ENCODE peak calls at places on chromosomes 12 and 14, in four cellular contexts. Y is IMR-90, H is esophagus squamous epithelium, F is heart left ventricle. C is an unnamed sample.

GRCh38 chr12:12405882-12406281 is 49.0 kb downstream of the BORCS5 start:
- DNase-seq in Y (no peak), H (no peak), F (no peak), C (peak; percentile 78)

GRCh38 chr12:91877022-91877421 is 268.6 kb downstream of the BTG1 start:
- DNase-seq in Y (peak; percentile 40), F (no peak), H (peak; percentile 9), C (peak; percentile 46)

GRCh38 chr14:63046339-63047268 is 1.3 kb upstream of the KCNH5 start:
- DNase-seq in Y (no peak), H (no peak), F (no peak), C (no peak)

GRCh38 chr14:64763801-64764511 is 59.7 kb downstream of the PLEKHG3 start:
- DNase-seq in Y (peak; percentile 55), H (no peak), F (peak; percentile 36), C (no peak)

GRCh38 chr12:9971158-9971557 is at the start of gene CLEC12A:
- DNase-seq in Y (no peak), F (no peak), H (no peak), C (no peak)

GRCh38 chr12:56255671-56256070 is 2.5 kb downstream of the ANKRD52 start:
- DNase-seq in Y (no peak), F (peak; percentile 7), H (no peak), C (no peak)

GRCh38 chr12:95130096-95130495 is 56.7 kb upstream of the NR2C1 start:
- DNase-seq in H (no peak), Y (peak; percentile 59), F (no peak), C (no peak)

GRCh38 chr12:57771271-57771872 is 533 bp downstream of the METTL1 start:
- DNase-seq in Y (peak; percentile 90), F (peak; percentile 93), H (peak; percentile 53), C (peak; percentile 86)

GRCh38 chr12:107235600-107235999 is 142.3 kb upstream of the CRY1 start:
- DNase-seq in F (no peak), Y (no peak), H (no peak), C (no peak)

GRCh38 chr12:112107306-112107705 is 1.3 kb downstream of the NAA25 start:
- DNase-seq in H (no peak), Y (no peak), F (no peak), C (no peak)

GRCh38 chr12:63764481-63764880 is 15.2 kb upstream of the RXYLT1 start:
- DNase-seq in H (no peak), Y (no peak), F (no peak), C (no peak)

GRCh38 chr12:65907465-65907864 is 83.2 kb downstream of the HMGA2 start:
- DNase-seq in Y (no peak), H (no peak), F (no peak), C (no peak)

GRCh38 chr12:106582264-106582591 is 576 bp upstream of the RFX4 start:
- DNase-seq in Y (no peak), F (no peak), H (no peak), C (no peak)

GRCh38 chr12:67630373-67631088 is 18.0 kb upstream of the DYRK2 start:
- DNase-seq in F (peak; percentile 47), H (peak; percentile 21), Y (no peak), C (peak; percentile 59)

GRCh38 chr12:27524839-27525238 is 833 bp downstream of the PPFIBP1 start:
- DNase-seq in H (no peak), F (no peak), Y (peak; percentile 41), C (peak; percentile 36)
- H3K4me1 ChIP-seq in H (peaks cover 14% of the 10 kb centered on the region), F (peaks cover 65% of the 10 kb centered on the region), Y (peaks cover 10% of the 10 kb centered on the region), C (peaks cover 5% of the 10 kb centered on the region)

GRCh38 chr12:1612196-1612595 is 16.8 kb upstream of the WNT5B start:
- DNase-seq in H (no peak), Y (no peak), F (no peak), C (no peak)
- H3K4me3 ChIP-seq in H (no peak overlapping the region), Y (peak overlapping the region; percentile 8), F (no peak overlapping the region), C (no peak overlapping the region)

DNA sequence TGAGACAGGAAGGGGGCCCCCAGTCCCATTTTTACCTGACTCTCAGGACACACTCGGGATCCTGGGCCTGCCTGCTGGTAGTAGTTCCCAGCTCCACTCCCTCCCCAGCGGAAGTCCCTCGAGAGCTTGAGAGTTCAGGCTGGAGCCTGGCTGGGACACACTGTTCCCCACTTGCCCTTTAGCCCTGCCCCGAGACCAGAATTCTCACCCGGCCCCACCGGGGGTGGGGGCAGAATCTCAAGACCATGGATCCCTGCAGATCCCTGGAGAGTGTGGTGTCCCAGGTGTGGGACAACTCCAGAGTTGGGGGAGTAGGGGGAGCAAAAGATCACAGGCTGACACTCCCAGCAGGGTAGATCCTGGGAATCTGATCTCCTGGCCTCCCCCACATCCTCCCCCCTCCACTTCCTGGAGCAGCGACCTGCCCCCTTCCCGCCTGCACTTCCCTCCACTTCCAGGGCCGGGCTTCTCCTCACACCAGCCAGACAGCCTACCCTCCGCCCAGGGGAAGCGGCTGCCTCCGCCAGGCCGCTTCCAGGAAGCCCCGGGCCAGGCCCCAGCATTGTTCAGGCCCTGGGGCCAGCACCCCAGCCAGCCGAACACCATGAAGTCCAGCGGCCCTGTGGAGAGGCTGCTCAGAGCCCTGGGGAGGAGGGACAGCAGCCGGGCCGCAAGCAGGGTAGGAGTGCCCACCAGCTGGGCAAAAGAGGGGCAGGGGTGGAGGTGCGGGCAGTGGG is at the start of gene TNS2:
- DNase-seq in H (no peak), Y (peak; percentile 40), F (peak; percentile 93), C (peak; percentile 82)
- H3K4me1 ChIP-seq in H (peaks cover 34% of the 10 kb centered on the region), Y (peaks cover 56% of the 10 kb centered on the region), F (peaks cover 91% of the 10 kb centered on the region), C (peaks cover 63% of the 10 kb centered on the region)

GRCh38 chr12:45730116-45730841 is 773 bp downstream of the ARID2 start:
- DNase-seq in Y (peak; percentile 43), F (peak; percentile 48), H (no peak), C (peak; percentile 70)

GRCh38 chr12:45730842-45731336 is 1.4 kb downstream of the ARID2 start:
- DNase-seq in H (no peak), Y (peak; percentile 39), F (no peak), C (peak; percentile 43)

GRCh38 chr12:45732936-45733335 is 3.4 kb downstream of the ARID2 start:
- DNase-seq in H (no peak), Y (no peak), F (no peak), C (no peak)

GRCh38 chr12:45731376-45731775 is 1.9 kb downstream of the ARID2 start:
- DNase-seq in H (no peak), Y (no peak), F (no peak), C (no peak)

DNA sequence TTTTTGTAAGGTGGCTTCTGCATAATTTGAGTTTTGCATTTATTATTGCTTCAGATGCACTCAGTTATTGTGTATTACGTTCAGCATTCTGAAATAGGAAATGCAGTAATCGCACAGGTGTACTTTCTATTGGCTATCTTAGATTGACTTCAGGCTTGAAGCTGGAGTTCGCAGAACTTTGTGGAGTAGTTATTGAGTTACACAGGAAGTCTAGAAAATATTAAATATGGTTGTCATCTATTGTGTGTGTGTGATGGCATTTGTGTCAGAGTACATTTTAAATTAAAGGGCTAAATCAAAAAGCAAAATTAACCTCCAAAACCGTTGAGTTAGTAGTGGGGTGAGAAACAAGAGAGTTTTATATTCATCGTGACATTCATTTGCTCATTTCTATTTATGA is 2.7 kb downstream of the ARID2 start:
- DNase-seq in F (no peak), H (no peak), Y (peak; percentile 7), C (no peak)
- H3K4me3 ChIP-seq in F (peak overlapping the region; percentile 86), H (no peak overlapping the region), Y (no peak overlapping the region), C (no peak overlapping the region)

GRCh38 chr12:124242529-124243065 is 52.3 kb upstream of the RFLNA start:
- DNase-seq in H (no peak), F (no peak), Y (no peak), C (no peak)

GRCh38 chr12:124241776-124242528 is 52.9 kb upstream of the RFLNA start:
- DNase-seq in F (no peak), Y (no peak), H (no peak), C (no peak)

GRCh38 chr12:124240493-124240892 is 54.4 kb upstream of the RFLNA start:
- DNase-seq in H (no peak), F (no peak), Y (no peak), C (peak; percentile 53)

GRCh38 chr12:124236651-124237050 is 58.2 kb upstream of the RFLNA start:
- DNase-seq in Y (peak; percentile 63), H (no peak), F (no peak), C (peak; percentile 64)

GRCh38 chr12:124238886-124239285 is 56.0 kb upstream of the RFLNA start:
- DNase-seq in H (no peak), F (no peak), Y (no peak), C (peak; percentile 81)
- H3K4me1 ChIP-seq in H (no peaks in the 10 kb centered on the region), F (no peaks in the 10 kb centered on the region), Y (peaks cover 6% of the 10 kb centered on the region), C (peaks cover 21% of the 10 kb centered on the region)

GRCh38 chr12:110741371-110741770 is 1.3 kb downstream of the PPP1CC start:
- DNase-seq in H (no peak), Y (no peak), F (no peak), C (peak; percentile 40)
- H3K4me3 ChIP-seq in H (peak overlapping the region; percentile 78), Y (peak overlapping the region; percentile 99), F (peak overlapping the region; percentile 99), C (peak overlapping the region; percentile 98)